ENCODE peak calls at places on chromosomes 6 and 20, in five cellular contexts. I is HepG2, N is upper lobe of left lung, E is GM12878, D is K562. S is an unnamed sample. For H3K36me3, the result is how much of the 10 kb centered on the place peaks cover.

GRCh38 chr6:7939864-7940228 is 29.3 kb upstream of the TXNDC5 start:
- ATAC-seq in D (peak), E (peak), I (peak), N (no peak), S (no peak)

GRCh38 chr6:116412270-116412669 is 41.5 kb downstream of the DSE start:
- ATAC-seq in N (no peak), I (no peak), E (no peak), D (no peak), S (peak)

GRCh38 chr20:17485017-17485416 is 46.2 kb downstream of the BFSP1 start:
- ATAC-seq in E (no peak), N (no peak), D (no peak), I (no peak), S (no peak)

GRCh38 chr20:38180781-38181180 is 15.7 kb upstream of the TGM2 start:
- ATAC-seq in I (no peak), N (no peak), D (no peak), E (no peak), S (no peak)

GRCh38 chr20:6037082-6037481 is 16.8 kb downstream of the LRRN4 start:
- ATAC-seq in E (no peak), N (no peak), I (no peak), D (no peak), S (no peak)

GRCh38 chr6:162056061-162056460 is 671.5 kb downstream of the PRKN start:
- ATAC-seq in N (peak), E (no peak), D (no peak), I (no peak), S (no peak)

GRCh38 chr6:20455175-20456075 is 53.7 kb downstream of the E2F3 start:
- ATAC-seq in N (no peak), E (no peak), D (no peak), I (no peak), S (no peak)

GRCh38 chr6:119323926-119324325 is 25.6 kb downstream of the MAN1A1 start:
- ATAC-seq in I (peak), D (peak), E (no peak), N (no peak), S (no peak)

GRCh38 chr6:160261991-160262718 is 3.5 kb upstream of the SLC22A2 start:
- ATAC-seq in I (peak), D (peak), E (peak), N (no peak), S (no peak)

GRCh38 chr6:149336529-149336928 is 19.0 kb downstream of the TAB2 start:
- ATAC-seq in I (no peak), N (peak), E (peak), D (no peak), S (no peak)

GRCh38 chr6:139882977-139883728 is 508.7 kb upstream of the CITED2 start:
- ATAC-seq in I (no peak), E (peak), N (no peak), D (no peak), S (peak)

GRCh38 chr6:52049252-52050050 is 38.0 kb downstream of the PKHD1 start:
- ATAC-seq in D (peak), E (peak), N (no peak), I (peak), S (no peak)

DNA sequence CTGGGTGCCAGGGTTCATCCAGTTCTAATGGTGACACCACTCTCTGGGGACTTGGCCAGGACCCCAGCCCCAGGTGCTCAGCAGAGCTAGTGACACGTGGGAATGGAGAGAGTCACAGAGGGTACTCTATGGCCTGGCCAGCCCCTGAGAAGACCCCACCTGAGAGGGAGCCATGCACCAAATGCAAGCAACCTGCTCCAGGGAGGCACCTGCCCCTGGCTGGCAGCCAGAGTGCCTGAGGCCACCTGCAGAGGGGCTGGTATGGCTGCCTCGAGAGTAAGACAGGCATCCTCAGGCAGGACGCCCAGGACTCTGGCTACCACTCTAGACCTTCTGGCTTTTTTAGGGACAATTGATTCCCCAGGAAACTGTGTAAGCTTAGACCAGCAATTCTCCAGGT is 38.6 kb upstream of the CST7 start:
- ATAC-seq in D (no peak), N (peak), E (no peak), I (no peak), S (no peak)
- TF ChIP-seq EP300 in D (no peak), N (no peak), E (no peak), I (no peak), S (no peak)

DNA sequence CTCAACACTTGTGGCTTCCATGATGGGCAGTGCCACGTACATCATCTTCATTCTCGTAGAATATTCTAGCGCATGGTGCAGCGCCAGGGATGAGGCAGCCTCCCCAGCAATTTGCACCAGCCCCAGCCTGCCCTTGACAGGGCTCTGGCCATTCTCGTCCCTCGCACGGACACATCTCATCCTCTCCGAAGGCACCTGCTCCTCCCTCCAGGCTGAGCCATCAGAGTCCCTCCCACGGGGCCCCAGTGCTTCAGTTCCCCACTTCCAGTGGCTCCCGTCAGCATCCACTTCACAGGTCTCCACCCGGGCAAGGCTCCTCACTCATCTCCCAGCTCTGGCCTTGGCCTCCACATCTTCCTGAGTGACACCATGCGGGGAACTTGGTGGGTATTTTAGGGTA is 13.3 kb upstream of the PHACTR3 start:
- ATAC-seq in E (no peak), D (no peak), I (no peak), N (no peak), S (no peak)
- H3K36me3 ChIP-seq in E (under half), D (under half), I (under half), N (under half), S (under half)

DNA sequence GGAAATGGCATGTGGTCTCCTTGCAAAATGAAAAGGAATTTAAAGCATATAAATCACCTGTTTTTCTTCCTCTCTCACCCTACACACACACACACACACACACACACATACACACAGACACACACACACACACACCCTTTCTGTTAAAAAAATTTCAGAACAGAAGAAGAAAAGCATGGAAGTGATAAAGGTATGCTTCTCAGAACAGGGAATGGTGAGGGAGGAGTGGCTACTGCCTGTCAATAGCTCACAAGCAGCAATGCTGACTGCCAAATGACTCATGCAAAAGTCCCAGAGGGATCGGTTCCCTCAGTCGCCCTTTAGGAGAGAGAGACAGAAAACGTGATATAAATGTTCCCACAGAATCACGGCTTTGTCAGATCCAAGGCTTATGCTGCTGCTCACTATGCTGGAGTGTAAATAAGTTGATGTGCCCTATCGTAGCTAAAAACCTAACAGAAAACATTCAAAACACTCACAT is 102.7 kb downstream of the IBTK start:
- ATAC-seq in N (no peak), D (no peak), E (no peak), I (peak), S (peak)
- H3K4me3 ChIP-seq in N (no peak), D (no peak), E (no peak), I (no peak), S (no peak)

GRCh38 chr6:56787209-56787608 is 144.5 kb upstream of the DST start:
- ATAC-seq in N (no peak), I (no peak), D (no peak), E (no peak), S (no peak)
- TF ChIP-seq EP300 in N (no peak), I (no peak), D (no peak), E (no peak), S (no peak)

DNA sequence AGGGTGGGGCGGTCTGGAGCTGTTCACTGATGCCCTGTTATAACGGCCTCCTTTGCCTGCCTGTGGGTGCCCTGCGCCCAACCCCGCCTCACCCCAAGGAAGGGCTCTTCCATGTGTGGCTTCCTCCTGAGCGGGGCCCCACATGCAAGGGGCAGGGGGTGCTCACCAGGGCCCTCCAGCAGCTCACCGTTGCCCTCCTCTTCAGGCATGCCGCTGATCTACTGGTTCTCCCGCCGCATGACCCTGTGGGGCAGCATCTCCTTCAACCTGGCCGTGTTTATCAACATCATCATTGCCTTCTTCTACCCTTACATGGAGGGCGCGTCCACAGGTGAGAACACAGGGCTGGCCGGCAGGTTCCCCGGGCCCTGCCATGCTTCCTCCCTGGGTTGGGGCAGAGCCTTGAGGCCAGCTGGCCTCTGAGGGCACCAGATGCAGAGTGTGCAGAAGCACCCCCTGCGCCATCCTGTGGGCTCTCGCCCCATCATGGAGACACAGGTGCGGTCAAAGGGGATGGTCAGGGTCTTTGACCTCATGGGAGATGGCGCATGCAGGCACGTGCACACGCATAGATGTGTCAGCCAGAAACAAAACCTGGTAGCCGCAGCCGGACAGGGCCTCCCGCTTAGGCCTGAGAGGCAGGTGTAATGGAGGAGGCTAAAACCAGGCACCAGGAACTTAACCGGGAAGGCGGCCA is 22.9 kb downstream of the UQCC2 start:
- ATAC-seq in I (no peak), E (no peak), N (no peak), D (no peak), S (no peak)
- H3K36me3 ChIP-seq in I (under half), E (under half), N (half or more), D (half or more), S (half or more)